ENCODE peak calls at places on chromosomes 1 and 21, in nine cellular contexts. P is fibroblast of pulmonary artery; W is AG09319; L is ELR; O is iPS-NIHi11; X is CD4-positive, alpha-beta T cell; I is activated naive CD4-positive, alpha-beta T cell treated with Interleukin-2 at 50 U/mL for 16 hours; D is body of pancreas; K is NAMALWA. A is an unnamed sample.

GRCh38 chr1:211487082-211487481 is 4.9 kb downstream of the RD3 start:
- DNase-seq in P (no peak), W (no peak), L (no peak), O (no peak), X (no peak), I (no peak), D (no peak), K (no peak), A (no peak)

GRCh38 chr1:7298145-7298544 is 473.0 kb upstream of the VAMP3 start:
- DNase-seq in P (no peak), W (no peak), L (no peak), O (peak), X (no peak), I (no peak), D (no peak), K (no peak), A (no peak)

GRCh38 chr1:240803151-240803550 is 191.2 kb upstream of the GREM2 start:
- DNase-seq in P (peak), W (no peak), L (peak), O (no peak), X (no peak), I (no peak), D (no peak), K (no peak), A (no peak)

GRCh38 chr1:153945795-153946621 is 510 bp downstream of the DENND4B start:
- DNase-seq in P (peak), W (no peak), L (peak), O (peak), X (peak), I (peak), D (peak), K (peak), A (peak)

GRCh38 chr1:77659879-77660593 is 22.4 kb downstream of the ZZZ3 start:
- DNase-seq in P (no peak), W (no peak), L (no peak), O (no peak), X (no peak), I (no peak), D (no peak), K (no peak), A (no peak)

GRCh38 chr1:235511470-235512240 is 7.4 kb upstream of the B3GALNT2 start:
- DNase-seq in P (no peak), W (no peak), L (peak), O (no peak), X (no peak), I (no peak), D (no peak), K (peak), A (peak)

GRCh38 chr1:39501666-39502065 is 10.2 kb downstream of the BMP8A start:
- DNase-seq in P (peak), W (peak), L (peak), O (no peak), X (no peak), I (no peak), D (no peak), K (no peak), A (peak)

GRCh38 chr1:26734501-26735058 is 38.8 kb downstream of the ARID1A start:
- DNase-seq in P (peak), W (no peak), L (no peak), O (no peak), X (no peak), I (no peak), D (no peak), K (no peak), A (no peak)

GRCh38 chr1:7579831-7580804 is 191.0 kb upstream of the VAMP3 start:
- DNase-seq in P (no peak), W (no peak), L (no peak), O (no peak), X (no peak), I (no peak), D (peak), K (no peak), A (no peak)

GRCh38 chr1:21633992-21634475 is 35.1 kb downstream of the RAP1GAP start:
- DNase-seq in P (no peak), W (no peak), L (no peak), O (peak), X (no peak), I (no peak), D (peak), K (no peak), A (no peak)

GRCh38 chr21:34807146-34807880 is 138.5 kb downstream of the CLIC6 start:
- DNase-seq in P (peak), W (peak), L (peak), O (no peak), X (peak), I (peak), D (no peak), K (no peak), A (peak)

GRCh38 chr21:28986677-28987076 is 6.0 kb downstream of the LTN1 start:
- DNase-seq in P (no peak), W (no peak), L (no peak), O (no peak), X (no peak), I (no peak), D (no peak), K (no peak), A (no peak)

GRCh38 chr21:39714331-39714730 is 30.7 kb upstream of the IGSF5 start:
- DNase-seq in P (no peak), W (no peak), L (no peak), O (no peak), X (no peak), I (no peak), D (no peak), K (no peak), A (no peak)

GRCh38 chr1:28910379-28911125 is 3.8 kb upstream of the EPB41 start:
- DNase-seq in P (no peak), W (no peak), L (no peak), O (no peak), X (no peak), I (no peak), D (no peak), K (no peak), A (no peak)

GRCh38 chr21:44303490-44303981 is 3.7 kb downstream of the PFKL start:
- DNase-seq in P (no peak), W (no peak), L (no peak), O (no peak), X (no peak), I (no peak), D (no peak), K (no peak), A (no peak)

GRCh38 chr1:24385160-24385939 is 28.2 kb downstream of the STPG1 start:
- DNase-seq in P (peak), W (no peak), L (peak), O (peak), X (no peak), I (peak), D (no peak), K (peak), A (peak)

GRCh38 chr1:59685666-59686065 is 129.1 kb upstream of the HOOK1 start:
- DNase-seq in P (no peak), W (no peak), L (no peak), O (no peak), X (no peak), I (no peak), D (no peak), K (no peak), A (no peak)

GRCh38 chr1:216822480-216822879 is 99.3 kb upstream of the ESRRG start:
- DNase-seq in P (no peak), W (no peak), L (no peak), O (no peak), X (no peak), I (no peak), D (no peak), K (no peak), A (no peak)

GRCh38 chr1:236947794-236948193 is 56.4 kb downstream of the MT1HL1 start:
- DNase-seq in P (no peak), W (no peak), L (no peak), O (no peak), X (no peak), I (no peak), D (no peak), K (no peak), A (no peak)

GRCh38 chr21:29145354-29145782 is 14.9 kb downstream of the MAP3K7CL start:
- DNase-seq in P (peak), W (peak), L (peak), O (no peak), X (no peak), I (no peak), D (no peak), K (no peak), A (peak)

GRCh38 chr1:59020151-59020997 is 236.5 kb upstream of the JUN start:
- DNase-seq in P (peak), W (peak), L (peak), O (no peak), X (peak), I (peak), D (peak), K (peak), A (peak)

GRCh38 chr1:205593967-205594366 is 37.8 kb downstream of the ELK4 start:
- DNase-seq in P (no peak), W (no peak), L (no peak), O (no peak), X (no peak), I (no peak), D (no peak), K (no peak), A (no peak)

GRCh38 chr1:234840843-234841242 is 230.9 kb upstream of the IRF2BP2 start:
- DNase-seq in P (no peak), W (no peak), L (peak), O (no peak), X (no peak), I (no peak), D (no peak), K (no peak), A (no peak)

GRCh38 chr1:212214377-212214776 is 70.8 kb upstream of the PPP2R5A start:
- DNase-seq in P (no peak), W (no peak), L (no peak), O (no peak), X (no peak), I (no peak), D (no peak), K (no peak), A (no peak)

GRCh38 chr1:89822109-89822962 is 1.5 kb downstream of the LRRC8D start:
- DNase-seq in P (no peak), W (no peak), L (no peak), O (peak), X (no peak), I (no peak), D (no peak), K (peak), A (no peak)

GRCh38 chr21:31347435-31348032 is 3.5 kb upstream of the TIAM1 start:
- DNase-seq in P (peak), W (no peak), L (peak), O (no peak), X (no peak), I (no peak), D (no peak), K (peak), A (no peak)

GRCh38 chr21:27026501-27026900 is 59.6 kb upstream of the ADAMTS5 start:
- DNase-seq in P (no peak), W (no peak), L (peak), O (no peak), X (no peak), I (no peak), D (no peak), K (no peak), A (no peak)

GRCh38 chr1:204340137-204340536 is 19.6 kb downstream of the PLEKHA6 start:
- DNase-seq in P (no peak), W (no peak), L (no peak), O (no peak), X (no peak), I (no peak), D (no peak), K (no peak), A (no peak)